ENCODE peak calls at places on chromosomes 2 and 18, in six cellular contexts. O is transverse colon, P is ovary, Q is GM12891, L is HepG2, Y is adrenal gland. V is an unnamed sample.

GRCh38 chr2:31406593-31407385 is 7.8 kb downstream of the XDH start:
- DNase-seq in O (no peak), Y (no peak), P (no peak), L (no peak), Q (no peak), V (no peak)

GRCh38 chr2:238882083-238882755 is 34.3 kb downstream of the TWIST2 start:
- DNase-seq in Y (no peak), O (no peak), L (no peak), Q (no peak), P (no peak), V (no peak)

GRCh38 chr18:22347624-22348511 is 69.8 kb downstream of the CTAGE1 start:
- DNase-seq in Y (peak; percentile 66), P (peak; percentile 62), L (no peak), O (peak; percentile 42), Q (no peak), V (no peak)

GRCh38 chr2:172927381-172928357 is 148.0 kb upstream of the MAP3K20 start:
- DNase-seq in Y (peak; percentile 86), O (no peak), Q (no peak), P (no peak), L (no peak), V (no peak)

GRCh38 chr2:122643725-122644329 is 888.4 kb downstream of the TSN start:
- DNase-seq in Q (no peak), Y (peak; percentile 44), L (no peak), O (no peak), P (no peak), V (no peak)

GRCh38 chr2:62344472-62344871 is 148.6 kb downstream of the B3GNT2 start:
- DNase-seq in Q (no peak), O (no peak), Y (no peak), L (no peak), P (no peak), V (no peak)

GRCh38 chr2:130390460-130391057 is 34.7 kb downstream of the PTPN18 start:
- DNase-seq in O (peak; percentile 68), Y (peak; percentile 47), Q (no peak), P (peak; percentile 43), L (no peak), V (no peak)

GRCh38 chr2:212520340-212520739 is 18.3 kb downstream of the ERBB4 start:
- DNase-seq in P (no peak), Y (no peak), Q (no peak), O (no peak), L (peak; percentile 21), V (no peak)

GRCh38 chr2:234834228-234834923 is 117.4 kb upstream of the SH3BP4 start:
- DNase-seq in O (no peak), Q (no peak), Y (no peak), L (no peak), P (no peak), V (no peak)

GRCh38 chr2:4354678-4355077 is 651.3 kb downstream of the DCDC2C start:
- DNase-seq in P (no peak), Q (peak; percentile 14), Y (peak; percentile 19), O (no peak), L (peak; percentile 28), V (peak; percentile 18)

GRCh38 chr2:128474962-128475361 is 156.3 kb upstream of the HS6ST1 start:
- DNase-seq in Q (no peak), L (no peak), P (no peak), Y (no peak), O (no peak), V (no peak)

GRCh38 chr2:149828506-149829210 is 241.1 kb upstream of the MMADHC start:
- DNase-seq in L (no peak), Y (no peak), O (no peak), Q (no peak), P (no peak), V (no peak)

GRCh38 chr2:46801731-46802664 is 113.6 kb downstream of the MCFD2 start:
- DNase-seq in O (no peak), L (no peak), P (no peak), Q (no peak), Y (peak; percentile 63), V (peak; percentile 61)

GRCh38 chr18:39039828-39040227 is 1474.2 kb upstream of the CELF4 start:
- DNase-seq in Y (no peak), Q (no peak), P (no peak), L (no peak), O (no peak), V (no peak)

GRCh38 chr18:35513181-35513932 is 15.6 kb upstream of the INO80C start:
- DNase-seq in Q (no peak), L (no peak), P (no peak), O (peak; percentile 20), Y (no peak), V (peak; percentile 68)

GRCh38 chr2:225004531-225004930 is 37.7 kb downstream of the DOCK10 start:
- DNase-seq in Q (no peak), P (no peak), Y (no peak), L (no peak), O (no peak), V (no peak)

GRCh38 chr18:24173997-24174396 is 35.1 kb downstream of the CABYR start:
- DNase-seq in L (no peak), Y (no peak), O (no peak), P (no peak), Q (no peak), V (no peak)

GRCh38 chr2:68932392-68932791 is 20.3 kb downstream of the GKN2 start:
- DNase-seq in P (no peak), L (no peak), O (no peak), Q (no peak), Y (no peak), V (no peak)

GRCh38 chr2:205352593-205352992 is 329.7 kb upstream of the NRP2 start:
- DNase-seq in L (no peak), P (no peak), Q (no peak), O (no peak), Y (no peak), V (no peak)

GRCh38 chr2:194090251-194090905 is 1566.6 kb upstream of the SLC39A10 start:
- DNase-seq in Q (no peak), P (peak; percentile 2), O (no peak), Y (no peak), L (no peak), V (no peak)

GRCh38 chr2:61436092-61436491 is 34.8 kb downstream of the USP34 start:
- DNase-seq in O (no peak), P (no peak), Y (no peak), Q (no peak), L (no peak), V (no peak)

GRCh38 chr2:217618744-217619143 is 384.1 kb downstream of the TNS1 start:
- DNase-seq in O (no peak), P (no peak), Q (no peak), Y (no peak), L (no peak), V (no peak)

GRCh38 chr2:217617496-217618085 is 385.2 kb downstream of the TNS1 start:
- DNase-seq in L (no peak), Y (no peak), Q (no peak), P (no peak), O (no peak), V (no peak)

GRCh38 chr2:217612920-217613319 is 389.9 kb downstream of the TNS1 start:
- DNase-seq in L (no peak), Q (no peak), Y (no peak), O (no peak), P (no peak), V (no peak)

GRCh38 chr2:217614498-217614897 is 388.3 kb downstream of the TNS1 start:
- DNase-seq in O (no peak), Q (no peak), L (no peak), Y (no peak), P (no peak), V (no peak)

GRCh38 chr2:217616936-217617335 is 385.9 kb downstream of the TNS1 start:
- DNase-seq in Y (no peak), O (no peak), Q (no peak), P (no peak), L (no peak), V (no peak)
- TF ChIP-seq POLR2A in Y (no peak), O (no peak), Q (no peak), P (no peak), L (no peak), V (no peak)

GRCh38 chr18:63314062-63314790 is 5.3 kb downstream of the BCL2 start:
- DNase-seq in O (no peak), Y (no peak), P (no peak), L (no peak), Q (no peak), V (no peak)

GRCh38 chr18:63316612-63317555 is 2.7 kb downstream of the BCL2 start:
- DNase-seq in Y (no peak), Q (no peak), P (no peak), L (no peak), O (peak; percentile 31), V (no peak)

GRCh38 chr18:63315879-63316278 is 3.7 kb downstream of the BCL2 start:
- DNase-seq in L (no peak), O (no peak), Q (no peak), Y (no peak), P (no peak), V (no peak)

GRCh38 chr18:63313409-63313917 is 6.1 kb downstream of the BCL2 start:
- DNase-seq in L (no peak), Y (no peak), O (no peak), Q (no peak), P (no peak), V (no peak)

GRCh38 chr18:63314991-63315662 is 4.4 kb downstream of the BCL2 start:
- DNase-seq in P (no peak), L (no peak), Y (no peak), O (no peak), Q (no peak), V (no peak)
- TF ChIP-seq POLR2A in P (no peak), L (no peak), Y (no peak), O (no peak), Q (no peak), V (no peak)

DNA sequence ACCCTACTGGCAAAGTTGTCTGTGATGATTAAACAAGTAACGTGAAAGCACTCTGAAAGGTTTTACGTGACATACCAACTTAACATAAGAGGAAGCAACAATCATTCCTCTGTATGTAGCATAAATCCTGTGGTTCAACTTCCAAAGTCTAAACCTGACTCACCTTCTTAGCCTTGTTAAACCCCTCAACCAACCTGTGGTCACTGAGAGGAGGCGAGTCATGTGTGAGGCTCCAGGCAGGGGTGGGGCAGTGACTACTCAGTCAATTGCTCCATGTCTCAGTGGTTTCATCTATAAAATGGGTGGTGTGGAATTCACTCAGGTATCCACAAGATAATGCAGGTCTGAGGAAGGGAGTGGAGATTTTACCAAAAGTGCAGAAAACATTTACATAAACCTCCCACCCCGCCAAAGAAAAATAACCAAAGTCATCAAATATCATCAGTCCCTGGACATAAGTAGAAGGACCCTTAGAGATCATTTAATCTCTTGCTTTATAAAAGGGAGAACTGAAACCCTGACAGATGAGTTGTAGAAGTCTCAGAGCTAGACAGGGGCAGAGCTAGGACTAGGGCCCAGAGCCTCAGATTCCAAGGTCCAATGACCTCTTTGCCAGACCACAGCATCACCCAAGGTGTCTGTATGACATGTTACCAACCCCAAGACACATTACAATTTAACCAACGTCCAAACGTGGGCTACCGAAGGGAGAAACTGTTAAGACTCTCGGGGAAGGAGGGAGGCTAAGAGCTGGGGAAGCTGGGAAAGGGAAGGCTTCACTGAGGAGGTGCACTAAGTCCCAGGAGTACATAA is 3.7 kb upstream of the PCBP1 start:
- DNase-seq in Q (no peak), Y (no peak), L (peak; percentile 87), O (peak; percentile 62), P (no peak), V (peak; percentile 71)
- TF ChIP-seq POLR2A in Q (no peak), Y (no peak), L (no peak), O (peak; percentile 21), P (no peak), V (no peak)

DNA sequence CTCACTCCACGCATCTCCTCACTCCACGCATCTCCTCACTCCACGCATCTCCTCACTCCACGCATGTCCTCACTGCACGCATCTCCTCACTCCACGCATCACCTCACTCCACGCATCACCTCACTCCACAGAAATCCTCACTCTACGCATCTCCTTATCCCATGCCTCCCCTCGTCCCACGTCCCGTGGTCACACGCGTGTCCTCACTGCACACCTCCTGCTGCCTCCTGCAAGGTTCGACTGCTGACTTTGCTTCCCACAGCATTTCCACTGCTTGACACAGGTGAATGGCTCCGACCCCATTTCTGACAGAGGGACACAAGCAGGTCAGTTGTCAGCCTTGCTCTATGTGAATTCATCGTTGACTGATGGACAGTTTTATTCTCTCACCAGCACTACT is 103.0 kb downstream of the USP40 start:
- DNase-seq in L (no peak), P (no peak), Y (no peak), O (no peak), Q (no peak), V (no peak)
- TF ChIP-seq POLR2A in L (no peak), P (no peak), Y (no peak), O (no peak), Q (no peak), V (no peak)

V was measured in H54.